ENCODE peak calls at places on chromosomes 3 and 15, in five cellular contexts. J, V, T, O and X are unnamed samples.

GRCh38 chr3:156816091-156816793 is 9.9 kb upstream of the LEKR1 start:
- DNase-seq in J (peak), V (peak), T (peak), O (peak), X (no peak)

GRCh38 chr3:158908187-158908762 is 106.4 kb downstream of the MFSD1 start:
- DNase-seq in J (no peak), V (no peak), T (no peak), O (no peak), X (no peak)

GRCh38 chr3:197027896-197028710 is 1.5 kb downstream of the MELTF start:
- DNase-seq in J (no peak), V (no peak), T (no peak), O (no peak), X (no peak)

GRCh38 chr3:149388714-149389417 is 11.4 kb upstream of the TM4SF1 start:
- DNase-seq in J (no peak), V (no peak), T (no peak), O (no peak), X (no peak)

GRCh38 chr3:189340680-189341460 is 169.1 kb downstream of the TPRG1 start:
- DNase-seq in J (no peak), V (peak), T (no peak), O (no peak), X (no peak)

GRCh38 chr15:73541479-73541878 is 91.7 kb downstream of the NPTN start:
- DNase-seq in J (no peak), V (no peak), T (no peak), O (no peak), X (no peak)

GRCh38 chr15:44038801-44039200 is 156.3 kb downstream of the FRMD5 start:
- DNase-seq in J (no peak), V (no peak), T (no peak), O (peak), X (no peak)

GRCh38 chr3:153658151-153658550 is 463.0 kb upstream of the ARHGEF26 start:
- DNase-seq in J (no peak), V (no peak), T (no peak), O (no peak), X (no peak)

GRCh38 chr15:65304393-65305143 is at the start of gene RNU5B-1:
- DNase-seq in J (peak), V (peak), T (peak), O (peak), X (no peak)

GRCh38 chr3:7340795-7341194 is 479.9 kb downstream of the GRM7 start:
- DNase-seq in J (no peak), V (no peak), T (peak), O (no peak), X (no peak)

GRCh38 chr15:59746777-59747176 is 57.7 kb upstream of the BNIP2 start:
- DNase-seq in J (no peak), V (no peak), T (no peak), O (no peak), X (no peak)

GRCh38 chr3:142784228-142784627 is 60.4 kb downstream of the TRPC1 start:
- DNase-seq in J (no peak), V (no peak), T (no peak), O (no peak), X (no peak)

GRCh38 chr3:186255703-186256331 is 106.2 kb downstream of the DGKG start:
- DNase-seq in J (no peak), V (peak), T (no peak), O (no peak), X (no peak)

GRCh38 chr15:56804908-56805307 is 71.6 kb upstream of the ZNF280D start:
- DNase-seq in J (no peak), V (no peak), T (no peak), O (no peak), X (no peak)

GRCh38 chr3:48694610-48695051 is 8.9 kb upstream of the NCKIPSD start:
- DNase-seq in J (no peak), V (peak), T (peak), O (peak), X (peak)

GRCh38 chr3:47646362-47646761 is 67.7 kb upstream of the CSPG5 start:
- DNase-seq in J (no peak), V (no peak), T (no peak), O (no peak), X (no peak)

GRCh38 chr3:144586382-144586781 is 614.8 kb downstream of the DIPK2A start:
- DNase-seq in J (no peak), V (no peak), T (peak), O (peak), X (no peak)

GRCh38 chr3:177201707-177202397 is 4.6 kb upstream of the TBL1XR1 start:
- DNase-seq in J (peak), V (no peak), T (no peak), O (peak), X (no peak)

GRCh38 chr3:105304487-105304886 is 62.2 kb upstream of the ALCAM start:
- DNase-seq in J (no peak), V (no peak), T (no peak), O (peak), X (no peak)

GRCh38 chr3:131004603-131005002 is 22.0 kb downstream of the ASTE1 start:
- DNase-seq in J (no peak), V (no peak), T (no peak), O (no peak), X (no peak)

GRCh38 chr3:198079771-198080520 is 119.9 kb downstream of the LMLN start:
- DNase-seq in J (peak), V (no peak), T (no peak), O (no peak), X (peak)

GRCh38 chr15:39508536-39508935 is 72.3 kb upstream of the THBS1 start:
- DNase-seq in J (no peak), V (no peak), T (no peak), O (no peak), X (no peak)

GRCh38 chr15:57505056-57505713 is 86.5 kb upstream of the MYZAP start:
- DNase-seq in J (no peak), V (no peak), T (peak), O (peak), X (no peak)

GRCh38 chr3:46933261-46933660 is 43.3 kb downstream of the CCDC12 start:
- DNase-seq in J (no peak), V (peak), T (no peak), O (no peak), X (no peak)

GRCh38 chr3:191432162-191432561 is 28.8 kb upstream of the PYDC2 start:
- DNase-seq in J (no peak), V (no peak), T (no peak), O (no peak), X (no peak)

GRCh38 chr3:15264486-15264885 is 58.4 kb downstream of the CAPN7 start:
- DNase-seq in J (no peak), V (no peak), T (no peak), O (no peak), X (no peak)

GRCh38 chr3:99532246-99532645 is 106.1 kb upstream of the COL8A1 start:
- DNase-seq in J (no peak), V (peak), T (peak), O (peak), X (no peak)

GRCh38 chr15:92822216-92823144 is 77.6 kb upstream of the CHD2 start:
- DNase-seq in J (no peak), V (no peak), T (no peak), O (no peak), X (no peak)

GRCh38 chr15:93048759-93049161 is 40.3 kb downstream of the RGMA start:
- DNase-seq in J (no peak), V (no peak), T (no peak), O (no peak), X (peak)

GRCh38 chr3:9349321-9350117 is 13.3 kb upstream of the THUMPD3 start:
- DNase-seq in J (no peak), V (peak), T (peak), O (peak), X (no peak)

GRCh38 chr15:71186971-71187960 is 72.0 kb downstream of the THSD4 start:
- DNase-seq in J (no peak), V (no peak), T (no peak), O (no peak), X (no peak)

GRCh38 chr15:40843183-40843884 is 514 bp upstream of the SPINT1 start:
- DNase-seq in J (no peak), V (no peak), T (no peak), O (no peak), X (no peak)

GRCh38 chr3:87076951-87077350 is 86.0 kb upstream of the VGLL3 start:
- DNase-seq in J (no peak), V (no peak), T (no peak), O (peak), X (no peak)

DNA sequence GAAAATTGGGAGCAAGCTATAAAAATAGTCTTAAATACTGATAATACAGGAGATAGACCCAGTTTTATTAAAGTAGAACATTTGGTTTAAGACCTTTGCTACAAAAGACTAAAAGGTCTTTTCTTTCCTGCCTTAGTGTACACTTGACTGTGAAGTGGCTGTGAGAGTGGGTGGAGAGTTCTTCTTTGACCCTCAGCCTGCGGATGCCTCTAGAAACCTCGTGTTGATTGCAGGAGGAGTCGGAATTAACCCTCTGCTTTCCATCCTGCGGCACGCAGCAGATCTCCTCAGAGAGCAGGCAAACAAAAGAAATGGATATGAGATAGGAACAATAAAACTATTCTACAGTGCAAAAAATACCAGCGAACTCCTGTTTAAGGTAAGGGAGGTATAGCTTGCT is 36.5 kb downstream of the OXNAD1 start:
- DNase-seq in J (no peak), V (no peak), T (no peak), O (no peak), X (no peak)
- H3K27ac ChIP-seq in J (peak), V (no peak), T (no peak), O (no peak), X (no peak)

DNA sequence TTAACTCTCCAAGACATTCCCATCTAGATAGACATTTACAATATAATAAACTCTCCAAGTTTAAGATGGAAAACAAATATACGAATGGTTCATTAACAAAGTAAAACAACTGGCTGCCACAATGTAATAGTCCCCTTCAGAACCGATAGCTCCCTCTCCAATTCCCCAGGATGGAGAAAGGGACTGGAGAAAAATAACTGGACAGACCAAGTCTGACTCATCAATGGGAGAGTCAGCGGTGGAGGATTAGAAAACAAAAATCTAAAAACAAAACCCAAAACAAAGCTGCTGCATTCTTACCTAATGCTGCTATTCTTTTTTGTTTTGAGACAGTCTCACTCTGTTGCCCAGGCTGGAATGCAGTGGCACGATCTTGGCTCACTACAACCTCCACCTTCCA is 468.1 kb downstream of the SHQ1 start:
- DNase-seq in J (no peak), V (no peak), T (peak), O (peak), X (no peak)
- H3K27ac ChIP-seq in J (no peak), V (no peak), T (no peak), O (no peak), X (peak)

GRCh38 chr3:188209740-188210139 is 55.8 kb downstream of the LPP start:
- DNase-seq in J (no peak), V (no peak), T (no peak), O (no peak), X (no peak)

GRCh38 chr3:188206787-188207186 is 52.8 kb downstream of the LPP start:
- DNase-seq in J (no peak), V (no peak), T (no peak), O (no peak), X (no peak)

GRCh38 chr3:188211476-188211875 is 57.5 kb downstream of the LPP start:
- DNase-seq in J (no peak), V (no peak), T (no peak), O (no peak), X (no peak)

GRCh38 chr3:188207941-188208750 is 54.2 kb downstream of the LPP start:
- DNase-seq in J (no peak), V (peak), T (no peak), O (no peak), X (no peak)

DNA sequence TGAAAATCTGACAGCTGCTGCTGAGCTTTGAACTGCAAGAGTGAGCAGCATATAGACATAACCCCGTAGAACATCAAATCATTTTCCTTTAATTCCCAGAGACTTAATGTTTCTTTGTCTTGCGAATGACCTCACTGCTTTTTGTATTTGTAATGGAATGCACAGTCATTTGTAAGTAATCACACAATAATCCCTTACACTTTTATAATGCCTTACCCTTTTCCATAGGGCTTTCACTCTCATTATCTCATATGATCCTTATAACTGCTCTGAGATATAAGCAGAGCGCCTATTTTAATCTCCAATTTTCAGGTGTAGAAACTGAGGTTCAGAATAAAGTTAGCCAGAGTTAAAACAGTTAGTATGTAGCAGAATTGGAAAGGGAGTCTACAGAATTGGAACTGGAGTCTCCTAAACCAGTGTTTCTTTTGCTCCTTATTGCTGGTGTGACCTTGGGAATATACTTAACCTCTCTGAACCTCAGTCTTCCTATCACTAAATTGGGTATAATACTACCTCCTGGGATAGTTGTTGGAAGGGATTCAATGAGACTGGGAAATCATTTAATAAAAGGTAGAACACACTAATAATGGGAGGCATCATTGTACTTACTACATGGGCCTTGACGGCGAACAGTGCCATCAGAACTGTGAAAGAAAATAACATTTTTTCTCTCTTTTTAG is 54.9 kb downstream of the LPP start:
- DNase-seq in J (no peak), V (no peak), T (no peak), O (no peak), X (no peak)
- H3K27ac ChIP-seq in J (no peak), V (no peak), T (no peak), O (peak), X (no peak)

DNA sequence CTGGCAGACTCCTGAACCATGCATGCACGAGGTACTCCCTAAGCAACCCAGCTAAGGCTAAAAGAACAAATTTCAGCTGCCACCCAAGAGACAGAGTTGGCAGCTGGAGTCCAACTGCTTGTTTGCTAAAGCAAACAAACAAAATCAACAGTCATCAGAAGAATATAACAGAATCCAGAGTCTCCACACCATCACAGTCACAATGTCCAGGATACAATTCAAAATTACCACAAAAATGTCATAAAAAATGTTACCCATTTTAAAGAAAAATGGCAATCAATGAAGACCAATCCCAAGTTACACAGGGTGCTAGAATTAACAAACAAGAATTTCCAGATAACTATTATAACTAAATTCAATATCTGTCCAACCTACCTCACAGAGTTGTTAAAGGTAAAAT is 42.9 kb downstream of the RFTN1 start:
- DNase-seq in J (no peak), V (no peak), T (no peak), O (no peak), X (no peak)
- H3K27ac ChIP-seq in J (no peak), V (no peak), T (no peak), O (no peak), X (no peak)

GRCh38 chr3:53493618-53493996 is 804 bp upstream of the CACNA1D start:
- DNase-seq in J (no peak), V (no peak), T (no peak), O (no peak), X (no peak)

GRCh38 chr3:53495518-53496501 is 1.4 kb downstream of the CACNA1D start:
- DNase-seq in J (no peak), V (peak), T (no peak), O (no peak), X (peak)

GRCh38 chr3:53496984-53497383 is 2.6 kb downstream of the CACNA1D start:
- DNase-seq in J (no peak), V (no peak), T (no peak), O (no peak), X (no peak)

GRCh38 chr3:53495091-53495517 is 693 bp downstream of the CACNA1D start:
- DNase-seq in J (no peak), V (peak), T (no peak), O (no peak), X (no peak)

DNA sequence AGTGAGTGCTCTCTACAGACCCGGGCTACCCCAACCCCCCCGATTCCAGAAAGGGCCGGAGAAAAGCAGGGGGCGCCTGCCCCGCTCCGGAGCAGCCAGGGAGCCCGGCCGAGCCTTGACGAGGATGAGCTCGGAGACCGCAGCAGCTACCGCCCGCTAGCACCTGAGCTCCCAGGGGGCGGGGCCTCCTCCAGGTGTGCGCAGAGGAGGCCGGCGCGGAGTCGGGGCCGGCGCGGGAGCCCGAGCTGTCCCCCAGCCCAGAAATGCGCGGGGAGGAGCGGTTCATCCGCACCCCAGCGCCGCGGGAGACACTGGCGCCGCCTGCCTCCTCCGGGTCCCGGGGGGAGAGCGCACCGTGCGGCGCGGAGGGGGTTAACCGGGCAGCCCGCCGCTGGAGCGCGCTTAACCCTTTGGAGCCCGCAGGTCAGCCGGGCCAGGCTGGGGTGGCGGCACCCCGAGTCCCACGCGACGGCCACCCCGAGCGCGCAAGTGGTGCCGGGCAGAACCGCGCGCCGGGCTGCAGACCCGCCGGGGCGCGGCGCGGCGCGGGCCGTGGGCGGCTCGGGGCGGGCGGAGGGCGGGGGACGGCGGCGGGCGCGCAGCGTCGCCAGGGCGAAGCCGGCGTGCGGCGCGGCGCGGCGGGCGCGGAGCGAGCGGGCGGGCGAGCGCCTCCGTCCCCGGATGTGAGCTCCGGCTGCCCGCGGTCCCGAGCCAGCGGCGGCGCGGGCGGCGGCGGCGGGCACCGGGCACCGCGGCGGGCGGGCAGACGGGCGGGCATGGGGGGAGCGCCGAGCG is at the start of gene CACNA1D:
- DNase-seq in J (no peak), V (peak), T (no peak), O (no peak), X (peak)
- H3K27ac ChIP-seq in J (no peak), V (peak), T (no peak), O (no peak), X (no peak)

DNA sequence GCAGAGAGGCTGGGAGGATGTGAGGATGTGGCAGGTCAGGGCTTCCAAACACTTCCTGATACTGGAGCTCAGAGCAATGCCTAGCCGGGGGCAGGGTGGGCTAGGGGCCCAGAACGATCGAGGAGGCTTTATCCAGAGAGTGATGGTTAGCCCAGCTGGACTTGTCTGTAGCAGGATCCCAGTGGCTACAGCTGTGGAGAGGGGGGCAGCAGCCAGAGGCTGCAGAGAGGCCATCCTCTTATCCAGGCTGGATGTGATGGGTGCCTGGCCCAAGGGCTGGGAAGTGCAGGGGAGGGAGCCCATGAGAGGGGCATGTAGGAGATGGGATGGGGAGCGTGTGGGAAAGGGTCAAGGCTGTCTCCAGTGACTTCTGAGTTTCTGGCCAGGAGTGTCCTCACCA is 4.6 kb downstream of the PARP3 start:
- DNase-seq in J (no peak), V (no peak), T (no peak), O (no peak), X (no peak)
- H3K27ac ChIP-seq in J (no peak), V (no peak), T (no peak), O (no peak), X (no peak)

GRCh38 chr3:170083343-170083742 is 45.5 kb downstream of the GPR160 start:
- DNase-seq in J (no peak), V (no peak), T (no peak), O (no peak), X (no peak)
- H3K27ac ChIP-seq in J (no peak), V (no peak), T (no peak), O (no peak), X (no peak)